ENCODE peak calls at places on chromosomes 1 and 21, in nine cellular contexts. One of them, this sample, is unnamed. For H3K4me1, the result is how much of the 10 kb centered on the place peaks cover.

GRCh38 chr1:6392081-6392879 is 1.3 kb downstream of the ACOT7 start:
- DNase-seq in sigmoid colon: no peak
- DNase-seq in breast epithelium: no peak
- DNase-seq in IMR-90: no peak
- DNase-seq in esophagus squamous epithelium: no peak
- DNase-seq in tibial nerve: no peak
- DNase-seq in ovary: no peak
- DNase-seq in suprapubic skin: no peak
- DNase-seq in A549: no peak
- DNase-seq in this sample: no peak

GRCh38 chr1:41498391-41498790 is 13.9 kb upstream of the EDN2 start:
- DNase-seq in sigmoid colon: no peak
- DNase-seq in breast epithelium: no peak
- DNase-seq in IMR-90: no peak
- DNase-seq in esophagus squamous epithelium: no peak
- DNase-seq in tibial nerve: no peak
- DNase-seq in ovary: no peak
- DNase-seq in suprapubic skin: no peak
- DNase-seq in A549: no peak
- DNase-seq in this sample: no peak

GRCh38 chr1:3645666-3646355 is 4.1 kb downstream of the WRAP73 start:
- DNase-seq in sigmoid colon: no peak
- DNase-seq in breast epithelium: no peak
- DNase-seq in IMR-90: no peak
- DNase-seq in esophagus squamous epithelium: no peak
- DNase-seq in tibial nerve: no peak
- DNase-seq in ovary: no peak
- DNase-seq in suprapubic skin: peak
- DNase-seq in A549: no peak
- DNase-seq in this sample: no peak

GRCh38 chr1:42847111-42847580 is 733 bp downstream of the ZNF691 start:
- DNase-seq in sigmoid colon: no peak
- DNase-seq in breast epithelium: no peak
- DNase-seq in IMR-90: no peak
- DNase-seq in esophagus squamous epithelium: no peak
- DNase-seq in tibial nerve: no peak
- DNase-seq in ovary: no peak
- DNase-seq in suprapubic skin: no peak
- DNase-seq in A549: no peak
- DNase-seq in this sample: no peak

GRCh38 chr1:174497461-174497860 is 49.7 kb downstream of the GPR52 start:
- DNase-seq in sigmoid colon: no peak
- DNase-seq in breast epithelium: no peak
- DNase-seq in IMR-90: no peak
- DNase-seq in esophagus squamous epithelium: no peak
- DNase-seq in tibial nerve: no peak
- DNase-seq in ovary: no peak
- DNase-seq in suprapubic skin: no peak
- DNase-seq in A549: no peak
- DNase-seq in this sample: no peak

GRCh38 chr1:182279724-182280506 is 111.7 kb downstream of the GLUL start:
- DNase-seq in sigmoid colon: peak
- DNase-seq in breast epithelium: peak
- DNase-seq in IMR-90: no peak
- DNase-seq in esophagus squamous epithelium: no peak
- DNase-seq in tibial nerve: peak
- DNase-seq in ovary: peak
- DNase-seq in suprapubic skin: peak
- DNase-seq in A549: no peak
- DNase-seq in this sample: no peak

GRCh38 chr1:111988743-111989453 is 570 bp downstream of the KCND3 start:
- DNase-seq in sigmoid colon: no peak
- DNase-seq in breast epithelium: no peak
- DNase-seq in IMR-90: no peak
- DNase-seq in esophagus squamous epithelium: no peak
- DNase-seq in tibial nerve: no peak
- DNase-seq in ovary: no peak
- DNase-seq in suprapubic skin: no peak
- DNase-seq in A549: no peak
- DNase-seq in this sample: peak

GRCh38 chr1:201383647-201384405 is 6.3 kb upstream of the TNNT2 start:
- DNase-seq in sigmoid colon: no peak
- DNase-seq in breast epithelium: no peak
- DNase-seq in IMR-90: peak
- DNase-seq in esophagus squamous epithelium: no peak
- DNase-seq in tibial nerve: no peak
- DNase-seq in ovary: no peak
- DNase-seq in suprapubic skin: no peak
- DNase-seq in A549: no peak
- DNase-seq in this sample: no peak

GRCh38 chr21:40850071-40850470 is 3.1 kb upstream of the DSCAM start:
- DNase-seq in sigmoid colon: no peak
- DNase-seq in breast epithelium: no peak
- DNase-seq in IMR-90: no peak
- DNase-seq in esophagus squamous epithelium: no peak
- DNase-seq in tibial nerve: no peak
- DNase-seq in ovary: no peak
- DNase-seq in suprapubic skin: no peak
- DNase-seq in A549: no peak
- DNase-seq in this sample: no peak

GRCh38 chr1:184185346-184185745 is 133.8 kb downstream of the TSEN15 start:
- DNase-seq in sigmoid colon: no peak
- DNase-seq in breast epithelium: no peak
- DNase-seq in IMR-90: no peak
- DNase-seq in esophagus squamous epithelium: no peak
- DNase-seq in tibial nerve: no peak
- DNase-seq in ovary: no peak
- DNase-seq in suprapubic skin: no peak
- DNase-seq in A549: no peak
- DNase-seq in this sample: no peak

GRCh38 chr1:19623523-19623922 is 20.6 kb upstream of the NBL1 start:
- DNase-seq in sigmoid colon: no peak
- DNase-seq in breast epithelium: no peak
- DNase-seq in IMR-90: peak
- DNase-seq in esophagus squamous epithelium: no peak
- DNase-seq in tibial nerve: no peak
- DNase-seq in ovary: no peak
- DNase-seq in suprapubic skin: no peak
- DNase-seq in A549: no peak
- DNase-seq in this sample: no peak

GRCh38 chr1:180863158-180863775 is 49.4 kb upstream of the KIAA1614 start:
- DNase-seq in sigmoid colon: no peak
- DNase-seq in breast epithelium: no peak
- DNase-seq in IMR-90: peak
- DNase-seq in esophagus squamous epithelium: no peak
- DNase-seq in tibial nerve: no peak
- DNase-seq in ovary: peak
- DNase-seq in suprapubic skin: no peak
- DNase-seq in A549: peak
- DNase-seq in this sample: peak

GRCh38 chr21:26972131-26972707 is 5.3 kb upstream of the ADAMTS5 start:
- DNase-seq in sigmoid colon: no peak
- DNase-seq in breast epithelium: no peak
- DNase-seq in IMR-90: no peak
- DNase-seq in esophagus squamous epithelium: no peak
- DNase-seq in tibial nerve: no peak
- DNase-seq in ovary: no peak
- DNase-seq in suprapubic skin: no peak
- DNase-seq in A549: no peak
- DNase-seq in this sample: no peak

GRCh38 chr1:196559314-196559713 is 48.9 kb downstream of the KCNT2 start:
- DNase-seq in sigmoid colon: no peak
- DNase-seq in breast epithelium: no peak
- DNase-seq in IMR-90: no peak
- DNase-seq in esophagus squamous epithelium: no peak
- DNase-seq in tibial nerve: no peak
- DNase-seq in ovary: no peak
- DNase-seq in suprapubic skin: no peak
- DNase-seq in A549: no peak
- DNase-seq in this sample: no peak

GRCh38 chr1:18239671-18240070 is 132.1 kb downstream of the IGSF21 start:
- DNase-seq in sigmoid colon: no peak
- DNase-seq in breast epithelium: no peak
- DNase-seq in IMR-90: peak
- DNase-seq in esophagus squamous epithelium: no peak
- DNase-seq in tibial nerve: no peak
- DNase-seq in ovary: no peak
- DNase-seq in suprapubic skin: no peak
- DNase-seq in A549: no peak
- DNase-seq in this sample: peak

GRCh38 chr1:93673159-93673657 is 8.4 kb downstream of the BCAR3 start:
- DNase-seq in sigmoid colon: no peak
- DNase-seq in breast epithelium: no peak
- DNase-seq in IMR-90: peak
- DNase-seq in esophagus squamous epithelium: no peak
- DNase-seq in tibial nerve: no peak
- DNase-seq in ovary: no peak
- DNase-seq in suprapubic skin: no peak
- DNase-seq in A549: no peak
- DNase-seq in this sample: no peak

GRCh38 chr1:193355654-193356053 is 169.2 kb upstream of the B3GALT2 start:
- DNase-seq in sigmoid colon: no peak
- DNase-seq in breast epithelium: no peak
- DNase-seq in IMR-90: no peak
- DNase-seq in esophagus squamous epithelium: no peak
- DNase-seq in tibial nerve: no peak
- DNase-seq in ovary: no peak
- DNase-seq in suprapubic skin: no peak
- DNase-seq in A549: no peak
- DNase-seq in this sample: no peak

GRCh38 chr1:205455581-205456382 is at the start of gene BLACAT1:
- DNase-seq in sigmoid colon: no peak
- DNase-seq in breast epithelium: no peak
- DNase-seq in IMR-90: no peak
- DNase-seq in esophagus squamous epithelium: no peak
- DNase-seq in tibial nerve: no peak
- DNase-seq in ovary: no peak
- DNase-seq in suprapubic skin: no peak
- DNase-seq in A549: no peak
- DNase-seq in this sample: no peak

GRCh38 chr21:45480701-45481500 is 61.3 kb downstream of the SLC19A1 start:
- DNase-seq in sigmoid colon: no peak
- DNase-seq in breast epithelium: no peak
- DNase-seq in IMR-90: no peak
- DNase-seq in esophagus squamous epithelium: no peak
- DNase-seq in tibial nerve: no peak
- DNase-seq in ovary: no peak
- DNase-seq in suprapubic skin: no peak
- DNase-seq in A549: no peak
- DNase-seq in this sample: no peak
- H3K4me1 ChIP-seq in sigmoid colon: under half
- H3K4me1 ChIP-seq in breast epithelium: under half
- H3K4me1 ChIP-seq in IMR-90: under half
- H3K4me1 ChIP-seq in esophagus squamous epithelium: under half
- H3K4me1 ChIP-seq in tibial nerve: under half
- H3K4me1 ChIP-seq in ovary: under half
- H3K4me1 ChIP-seq in suprapubic skin: under half
- H3K4me1 ChIP-seq in A549: under half
- H3K4me1 ChIP-seq in this sample: under half

DNA sequence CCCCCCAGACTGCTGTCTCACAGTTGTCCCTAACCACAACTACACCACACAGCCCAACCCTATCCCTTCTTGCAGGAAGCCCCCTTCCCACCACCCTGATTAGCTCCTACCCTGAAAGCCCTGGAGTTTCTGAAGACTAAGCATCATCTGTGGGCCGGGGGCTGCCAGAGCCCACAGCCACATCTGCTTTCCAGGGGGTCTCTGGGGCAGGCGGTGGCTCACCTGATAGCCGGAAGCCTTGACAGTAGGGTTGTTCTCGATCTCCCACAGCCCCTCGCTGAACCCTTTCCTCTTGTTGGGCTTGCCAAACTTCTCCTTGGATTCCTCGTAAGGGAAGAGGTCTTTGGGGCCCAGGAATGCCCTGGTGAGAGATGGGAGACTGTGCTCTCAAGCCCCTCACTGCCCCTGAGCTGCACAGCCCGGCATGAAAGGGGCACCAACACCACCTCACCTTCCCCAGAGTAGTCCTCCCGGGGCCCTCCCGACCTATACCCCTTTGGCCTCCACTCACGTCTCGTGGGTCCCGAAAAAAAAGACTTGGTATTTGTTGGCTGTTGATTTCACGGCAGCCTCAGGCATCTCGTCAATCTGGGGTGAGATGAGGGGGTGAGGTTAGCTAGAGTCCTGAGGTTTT is 4.0 kb upstream of the MRPL24 start:
- DNase-seq in sigmoid colon: no peak
- DNase-seq in breast epithelium: no peak
- DNase-seq in IMR-90: no peak
- DNase-seq in esophagus squamous epithelium: no peak
- DNase-seq in tibial nerve: no peak
- DNase-seq in ovary: no peak
- DNase-seq in suprapubic skin: no peak
- DNase-seq in A549: no peak
- DNase-seq in this sample: no peak
- TF ChIP-seq POLR2A in sigmoid colon: no peak
- TF ChIP-seq POLR2A in breast epithelium: no peak
- TF ChIP-seq POLR2A in IMR-90: no peak
- TF ChIP-seq POLR2A in esophagus squamous epithelium: no peak
- TF ChIP-seq POLR2A in tibial nerve: no peak
- TF ChIP-seq POLR2A in ovary: no peak
- TF ChIP-seq POLR2A in suprapubic skin: no peak
- TF ChIP-seq POLR2A in A549: no peak
- TF ChIP-seq POLR2A in this sample: no peak

GRCh38 chr1:28973850-28974841 is 59.8 kb downstream of the EPB41 start:
- DNase-seq in sigmoid colon: no peak
- DNase-seq in breast epithelium: no peak
- DNase-seq in IMR-90: peak
- DNase-seq in esophagus squamous epithelium: no peak
- DNase-seq in tibial nerve: no peak
- DNase-seq in ovary: no peak
- DNase-seq in suprapubic skin: no peak
- DNase-seq in A549: no peak
- DNase-seq in this sample: no peak
- H3K27ac ChIP-seq in sigmoid colon: no peak
- H3K27ac ChIP-seq in breast epithelium: no peak
- H3K27ac ChIP-seq in IMR-90: no peak
- H3K27ac ChIP-seq in esophagus squamous epithelium: peak
- H3K27ac ChIP-seq in tibial nerve: no peak
- H3K27ac ChIP-seq in ovary: no peak
- H3K27ac ChIP-seq in suprapubic skin: no peak
- H3K27ac ChIP-seq in A549: peak
- H3K27ac ChIP-seq in this sample: no peak

GRCh38 chr1:33428661-33429060 is 2.2 kb downstream of the PHC2 start:
- DNase-seq in sigmoid colon: no peak
- DNase-seq in breast epithelium: no peak
- DNase-seq in IMR-90: no peak
- DNase-seq in esophagus squamous epithelium: no peak
- DNase-seq in tibial nerve: no peak
- DNase-seq in ovary: no peak
- DNase-seq in suprapubic skin: no peak
- DNase-seq in A549: no peak
- DNase-seq in this sample: no peak
- H3K4me1 ChIP-seq in sigmoid colon: under half
- H3K4me1 ChIP-seq in breast epithelium: under half
- H3K4me1 ChIP-seq in IMR-90: under half
- H3K4me1 ChIP-seq in esophagus squamous epithelium: half or more
- H3K4me1 ChIP-seq in tibial nerve: under half
- H3K4me1 ChIP-seq in ovary: under half
- H3K4me1 ChIP-seq in suprapubic skin: under half
- H3K4me1 ChIP-seq in A549: under half
- H3K4me1 ChIP-seq in this sample: under half

This sample was measured in thyroid gland.